ENCODE peak calls at places on chromosomes 2 and 18, in ten cellular contexts. D is T-helper 1 cell; N is COR-L47; G is sciatic nerve; F is ELF-1; L is stimulated activated CD8-positive, alpha-beta memory T cell treated with anti-CD3 and anti-CD28 coated beads, Interleukin-12 subunit alpha, Interleukin-12 subunit beta, amount 100 ng/mL, for 1 hour; M is C1 segment of cervical spinal cord; B is stimulated activated CD4-positive, alpha-beta T cell treated with anti-CD3 and anti-CD28 coated beads, Interleukin-12 subunit alpha, Interleukin-12 subunit beta, amount 100 ng/mL, for 24 hours; H is NCI-H510A treated with DMSO at 0.1 percent for 48 hours; Q is NCI-H1105. E is an unnamed sample.

GRCh38 chr2:156955701-156956100 is 301.8 kb upstream of the GALNT5 start:
- DNase-seq in D (no peak), B (no peak), M (no peak), H (no peak), Q (no peak), G (no peak), N (no peak), L (no peak), F (no peak), E (no peak)

GRCh38 chr2:181290182-181290581 is 167.0 kb upstream of the ITGA4 start:
- DNase-seq in F (no peak), L (no peak), N (no peak), Q (no peak), H (no peak), D (no peak), M (no peak), G (no peak), B (no peak), E (no peak)

GRCh38 chr2:19426144-19426543 is 67.7 kb upstream of the OSR1 start:
- DNase-seq in G (no peak), L (no peak), Q (no peak), H (no peak), D (no peak), F (no peak), M (no peak), B (no peak), N (no peak), E (no peak)

GRCh38 chr18:39806519-39806918 is 2148.5 kb upstream of the PIK3C3 start:
- DNase-seq in M (no peak), F (no peak), H (no peak), N (peak; percentile 32), G (no peak), Q (no peak), L (no peak), B (no peak), D (no peak), E (peak; percentile 67)

GRCh38 chr2:202831241-202831997 is 40.1 kb downstream of the ICA1L start:
- DNase-seq in N (peak; percentile 44), Q (no peak), L (peak; percentile 5), M (no peak), D (no peak), G (no peak), H (peak; percentile 32), B (peak; percentile 16), F (peak; percentile 41), E (peak; percentile 15)

GRCh38 chr2:137091704-137092103 is 326.4 kb downstream of the THSD7B start:
- DNase-seq in N (no peak), F (no peak), H (no peak), M (no peak), B (no peak), Q (no peak), D (no peak), G (no peak), L (no peak), E (no peak)

GRCh38 chr2:218343591-218343990 is 13.1 kb upstream of the CATIP start:
- DNase-seq in F (peak; percentile 33), B (no peak), Q (no peak), N (no peak), D (no peak), L (no peak), M (no peak), H (no peak), G (no peak), E (no peak)

GRCh38 chr2:164840458-164840929 is 1.1 kb downstream of the COBLL1 start:
- DNase-seq in G (peak; percentile 72), F (no peak), N (peak; percentile 44), M (no peak), L (no peak), D (no peak), Q (peak; percentile 19), H (peak; percentile 14), B (no peak), E (peak; percentile 19)

GRCh38 chr2:36717556-36718266 is 21.2 kb downstream of the VIT start:
- DNase-seq in M (no peak), B (no peak), G (no peak), Q (no peak), F (no peak), H (no peak), N (no peak), L (no peak), D (no peak), E (no peak)

GRCh38 chr2:100339823-100340222 is 17.5 kb upstream of the LONRF2 start:
- DNase-seq in D (no peak), H (peak; percentile 87), N (no peak), B (no peak), F (no peak), L (no peak), M (no peak), Q (no peak), G (no peak), E (no peak)

GRCh38 chr2:232363784-232364615 is 14.6 kb upstream of the ALPP start:
- DNase-seq in Q (no peak), B (no peak), M (no peak), G (peak; percentile 9), F (no peak), L (no peak), H (no peak), N (no peak), D (no peak), E (no peak)

GRCh38 chr2:201182650-201183372 is at the start of gene CASP10:
- DNase-seq in N (peak; percentile 30), H (no peak), F (peak; percentile 82), L (no peak), M (no peak), G (no peak), B (no peak), D (no peak), Q (no peak), E (peak; percentile 88)

GRCh38 chr2:24620936-24621335 is 129.9 kb downstream of the NCOA1 start:
- DNase-seq in L (no peak), H (no peak), B (no peak), Q (no peak), D (no peak), F (no peak), N (no peak), G (no peak), M (no peak), E (peak; percentile 91)

E was measured in cardiac muscle cell.